ENCODE peak calls at places on chromosomes 11 and 22, in ten cellular contexts. V, M, E, Q, R, D, I, Z, B and P are unnamed samples.
A peak's percentile ranks its signal among the peaks of the same experiment; 100 is the strongest.

GRCh38 chr11:108853864-108854263 is 189.0 kb downstream of the DDX10 start:
- DNase-seq in Z (no peak), B (no peak), Q (no peak), D (no peak), R (no peak), M (no peak), I (peak; percentile 13), E (no peak), V (no peak), P (no peak)

GRCh38 chr11:66311470-66311964 is 5.3 kb downstream of the CD248 start:
- DNase-seq in D (no peak), M (no peak), Z (no peak), E (no peak), R (no peak), Q (no peak), B (no peak), V (no peak), I (no peak), P (no peak)

GRCh38 chr22:38180841-38181452 is 683 bp downstream of the PLA2G6 start:
- DNase-seq in V (peak; percentile 23), Q (no peak), E (peak; percentile 80), D (peak; percentile 46), M (peak; percentile 72), Z (peak; percentile 83), I (peak; percentile 44), B (peak; percentile 63), R (peak; percentile 37), P (peak; percentile 16)

GRCh38 chr22:50314455-50315288 is 7.2 kb upstream of the PLXNB2 start:
- DNase-seq in Z (peak; percentile 86), E (peak; percentile 72), Q (no peak), V (peak; percentile 91), M (peak; percentile 87), I (peak; percentile 50), R (no peak), B (peak; percentile 74), D (peak; percentile 57), P (peak; percentile 64)

GRCh38 chr11:19805827-19806226 is 93.2 kb downstream of the NAV2 start:
- DNase-seq in D (no peak), Q (no peak), Z (no peak), M (no peak), I (no peak), V (no peak), R (no peak), E (no peak), B (no peak), P (no peak)

GRCh38 chr11:115222218-115222862 is 281.9 kb downstream of the CADM1 start:
- DNase-seq in E (peak; percentile 22), M (no peak), Q (peak; percentile 83), R (no peak), D (no peak), I (no peak), Z (no peak), B (no peak), V (no peak), P (no peak)

GRCh38 chr11:16690061-16690460 is 48.4 kb upstream of the C11orf58 start:
- DNase-seq in E (no peak), B (no peak), D (no peak), R (no peak), V (no peak), I (no peak), M (no peak), Z (no peak), Q (no peak), P (no peak)

GRCh38 chr11:109490953-109491733 is 69.2 kb downstream of the C11orf87 start:
- DNase-seq in D (no peak), E (no peak), I (no peak), R (no peak), Q (no peak), B (no peak), M (no peak), Z (no peak), V (no peak), P (no peak)

GRCh38 chr11:107621090-107621489 is 30.1 kb downstream of the ELMOD1 start:
- DNase-seq in D (no peak), Q (no peak), M (no peak), E (no peak), B (no peak), R (no peak), V (no peak), I (no peak), Z (no peak), P (no peak)

GRCh38 chr11:107619926-107620325 is 29.0 kb downstream of the ELMOD1 start:
- DNase-seq in Q (no peak), I (no peak), Z (no peak), E (no peak), B (no peak), D (no peak), R (no peak), M (no peak), V (no peak), P (no peak)

GRCh38 chr11:107624983-107625779 is 34.2 kb downstream of the ELMOD1 start:
- DNase-seq in Q (no peak), M (no peak), E (no peak), B (no peak), Z (no peak), R (no peak), I (no peak), V (no peak), D (no peak), P (no peak)

GRCh38 chr11:107623183-107623582 is 32.2 kb downstream of the ELMOD1 start:
- DNase-seq in Z (no peak), D (peak; percentile 18), V (no peak), Q (no peak), E (peak; percentile 24), M (no peak), R (no peak), B (no peak), I (no peak), P (no peak)
- H3K27me3 ChIP-seq in Z (no peaks in the 10 kb centered on the region), D (no peaks in the 10 kb centered on the region), V (no peaks in the 10 kb centered on the region), Q (no peaks in the 10 kb centered on the region), E (peaks cover 9% of the 10 kb centered on the region), M (no peaks in the 10 kb centered on the region), R (no peaks in the 10 kb centered on the region), B (no peaks in the 10 kb centered on the region), I (peaks cover 55% of the 10 kb centered on the region), P (peaks cover 21% of the 10 kb centered on the region)

GRCh38 chr11:62435741-62436485 is 17.1 kb downstream of the SCGB1A1 start:
- DNase-seq in I (no peak), M (no peak), E (no peak), B (no peak), V (no peak), R (no peak), Q (no peak), Z (no peak), D (no peak), P (no peak)

GRCh38 chr11:62433141-62433543 is 14.3 kb downstream of the SCGB1A1 start:
- DNase-seq in Z (no peak), E (no peak), R (peak; percentile 25), D (no peak), M (no peak), V (no peak), Q (no peak), B (no peak), I (no peak), P (no peak)

GRCh38 chr11:62431171-62431895 is 12.5 kb downstream of the SCGB1A1 start:
- DNase-seq in D (no peak), R (no peak), I (no peak), M (no peak), Q (peak; percentile 69), E (no peak), B (no peak), Z (no peak), V (no peak), P (no peak)

GRCh38 chr11:62432695-62433094 is 13.9 kb downstream of the SCGB1A1 start:
- DNase-seq in E (no peak), R (peak; percentile 25), B (no peak), I (no peak), V (no peak), M (no peak), Z (no peak), Q (no peak), D (no peak), P (no peak)

DNA sequence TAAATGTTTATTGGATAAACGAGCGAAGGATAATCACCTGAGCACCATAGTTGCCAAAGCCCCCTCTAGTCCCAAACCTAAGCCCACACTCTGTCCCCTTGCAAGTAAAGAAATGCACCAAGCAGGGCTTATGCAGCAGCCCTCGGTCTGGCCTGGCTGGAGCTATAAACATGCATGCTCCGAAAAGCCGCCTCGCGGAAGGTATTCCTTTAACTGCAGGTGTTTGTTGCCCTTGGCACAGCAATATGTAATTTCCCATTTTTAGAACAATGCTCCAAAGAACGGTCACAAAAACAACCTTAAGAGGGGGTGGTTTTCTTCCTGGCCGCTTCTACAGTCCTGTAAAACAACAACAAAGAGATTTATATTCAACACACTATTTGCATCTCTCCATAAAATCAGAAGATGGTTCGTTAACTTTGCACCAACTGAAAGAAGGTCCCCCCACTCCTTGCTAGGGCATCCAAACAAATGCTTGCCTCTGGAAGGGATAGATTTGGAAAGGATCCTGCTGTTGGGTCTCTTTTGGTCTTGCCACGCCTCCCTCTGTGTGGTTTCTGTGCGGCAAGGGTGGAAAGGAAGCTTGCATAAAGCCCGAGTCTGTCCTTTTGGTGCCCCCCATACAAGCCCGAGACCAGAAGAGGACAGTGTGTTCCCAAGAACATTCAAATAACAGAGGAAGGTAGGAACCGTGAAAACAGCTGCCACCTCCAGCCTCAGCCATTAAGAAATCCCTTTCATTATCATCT is 14.9 kb downstream of the SCGB1A1 start:
- DNase-seq in R (peak; percentile 35), V (no peak), Q (no peak), D (no peak), M (no peak), I (no peak), Z (no peak), B (no peak), E (no peak), P (no peak)
- H3K27ac ChIP-seq in R (no peak overlapping the region), V (peak overlapping the region; percentile 76), Q (no peak overlapping the region), D (no peak overlapping the region), M (peak overlapping the region; percentile 73), I (peak overlapping the region; percentile 73), Z (no peak overlapping the region), B (peak overlapping the region; percentile 23), E (peak overlapping the region; percentile 74), P (no peak overlapping the region)

GRCh38 chr22:23754980-23755636 is 883 bp upstream of the VPREB3 start:
- DNase-seq in V (no peak), D (no peak), M (no peak), Q (no peak), B (no peak), E (no peak), I (no peak), R (no peak), Z (no peak), P (no peak)

GRCh38 chr22:23752090-23752691 is 1.3 kb upstream of the ZNF70 start:
- DNase-seq in I (no peak), Z (no peak), V (peak; percentile 88), B (no peak), Q (no peak), M (no peak), E (no peak), R (no peak), D (no peak), P (no peak)

GRCh38 chr22:23754220-23754919 is at the start of gene VPREB3:
- DNase-seq in I (no peak), B (no peak), Z (no peak), V (peak; percentile 83), M (no peak), D (no peak), Q (no peak), E (no peak), R (no peak), P (no peak)

GRCh38 chr22:23752750-23753149 is 1.5 kb downstream of the VPREB3 start:
- DNase-seq in V (peak; percentile 64), Q (no peak), M (no peak), E (no peak), R (no peak), B (no peak), Z (no peak), D (no peak), I (no peak), P (no peak)

DNA sequence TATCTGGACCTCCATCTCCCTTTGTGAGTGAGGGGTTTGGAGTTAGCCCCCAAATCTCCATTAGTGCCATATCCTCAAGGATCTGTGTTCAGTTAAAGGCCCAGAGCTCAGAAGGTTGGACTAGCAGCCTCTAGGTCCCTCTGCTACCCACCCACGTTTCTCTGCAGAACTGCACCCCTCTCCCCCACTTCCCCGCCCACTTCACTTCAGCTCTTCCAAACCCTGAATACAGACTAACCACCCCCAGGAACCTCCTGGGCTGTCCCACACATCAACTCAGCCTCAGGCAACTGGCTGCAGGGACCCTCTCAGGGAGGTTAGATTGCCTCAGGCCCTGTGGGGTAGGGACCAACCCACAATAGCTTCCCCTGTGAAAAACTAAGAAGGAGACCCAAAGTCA is 854 bp downstream of the VPREB3 start:
- DNase-seq in R (no peak), V (peak; percentile 53), M (no peak), I (no peak), Q (no peak), D (no peak), E (no peak), Z (no peak), B (no peak), P (no peak)
- TF ChIP-seq CTCF in R (no peak), V (no peak), M (no peak), I (no peak), Q (no peak), D (no peak), E (no peak), Z (no peak), B (no peak), P (no peak)

DNA sequence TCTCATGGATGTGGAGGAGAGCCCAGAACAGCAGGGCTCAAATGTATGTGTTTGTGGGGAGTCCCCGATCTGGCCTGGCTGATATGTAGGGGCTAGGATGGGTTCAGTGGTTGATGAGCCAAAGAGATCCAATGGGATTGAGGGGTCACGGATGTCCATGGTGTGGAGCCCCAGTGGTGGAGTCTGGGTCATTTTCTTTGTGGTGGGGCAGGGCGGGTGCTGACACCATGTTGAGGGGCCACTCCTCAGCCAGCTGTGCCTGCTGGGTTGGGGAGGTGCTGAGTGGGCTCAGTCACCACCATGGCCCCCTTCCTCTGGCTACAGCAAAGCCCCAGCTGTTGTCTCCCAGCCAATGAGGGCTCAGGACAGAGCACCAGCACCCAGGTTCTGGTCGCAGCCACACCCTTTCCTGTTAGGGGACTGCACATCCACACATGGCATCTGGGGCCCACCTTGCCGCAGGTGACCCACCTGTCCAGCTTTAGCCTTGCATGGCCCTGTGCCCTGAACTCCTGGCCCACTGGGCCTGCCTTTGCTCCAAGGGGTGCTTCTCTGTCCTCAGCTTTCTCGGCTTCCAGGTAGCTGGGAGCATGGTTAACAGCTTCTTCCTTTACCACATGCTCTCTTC is 3.2 kb upstream of the GNAZ start:
- DNase-seq in Q (no peak), M (peak; percentile 32), B (no peak), R (no peak), Z (no peak), D (no peak), I (no peak), V (no peak), E (peak; percentile 12), P (no peak)
- H3K27me3 ChIP-seq in Q (peaks cover 11% of the 10 kb centered on the region), M (peaks cover 11% of the 10 kb centered on the region), B (no peaks in the 10 kb centered on the region), R (no peaks in the 10 kb centered on the region), Z (peaks cover 8% of the 10 kb centered on the region), D (no peaks in the 10 kb centered on the region), I (no peaks in the 10 kb centered on the region), V (no peaks in the 10 kb centered on the region), E (no peaks in the 10 kb centered on the region), P (no peaks in the 10 kb centered on the region)